ENCODE peak calls at places on chromosomes 5 and 9, in nine cellular contexts. A is CD8-positive, alpha-beta T cell; B is A549; N is GM23248; R is A673; I is IMR-90; M is cardiac muscle cell; Y is left lung; X is adrenal gland. G is an unnamed sample. For H3K4me1 and H3K9me3, the result is how much of the 10 kb centered on the place peaks cover.

GRCh38 chr5:44389410-44389879 is at the start of gene FGF10:
- DNase-seq in X (peak), A (no peak), M (peak), B (no peak), I (no peak), N (peak), Y (peak), R (peak), G (peak)

GRCh38 chr9:77161966-77162365 is 15.4 kb upstream of the VPS13A start:
- DNase-seq in B (no peak), I (no peak), X (no peak), R (peak), M (peak), N (peak), Y (no peak), A (no peak), G (no peak)

GRCh38 chr9:96453625-96454024 is 3.7 kb downstream of the HABP4 start:
- DNase-seq in N (peak), R (peak), A (no peak), I (peak), Y (no peak), M (peak), B (peak), X (no peak), G (no peak)

GRCh38 chr9:107989099-107989498 is 499.5 kb upstream of the KLF4 start:
- DNase-seq in X (no peak), R (no peak), M (peak), N (peak), A (no peak), Y (no peak), B (no peak), I (no peak), G (no peak)

GRCh38 chr9:73816905-73817304 is 665.2 kb downstream of the ANXA1 start:
- DNase-seq in N (no peak), Y (peak), X (no peak), R (no peak), A (no peak), I (no peak), B (no peak), M (no peak), G (no peak)

GRCh38 chr9:76459691-76460635 is 981 bp downstream of the GCNT1 start:
- DNase-seq in A (no peak), B (peak), I (peak), N (peak), R (peak), Y (peak), X (no peak), M (peak), G (peak)

GRCh38 chr5:132203916-132204315 is 23.7 kb downstream of the P4HA2 start:
- DNase-seq in Y (no peak), I (no peak), X (no peak), N (no peak), A (peak), M (no peak), B (no peak), R (no peak), G (peak)

GRCh38 chr5:61301345-61301744 is 30.7 kb upstream of the ZSWIM6 start:
- DNase-seq in M (peak), I (peak), A (no peak), R (no peak), N (peak), B (no peak), Y (no peak), X (no peak), G (no peak)

GRCh38 chr5:124394700-124395099 is 351.7 kb downstream of the ZNF608 start:
- DNase-seq in X (no peak), B (no peak), M (no peak), Y (no peak), R (no peak), A (no peak), I (no peak), N (no peak), G (no peak)

GRCh38 chr5:173448856-173449255 is 120.6 kb upstream of the STC2 start:
- DNase-seq in Y (no peak), A (no peak), M (no peak), N (no peak), I (no peak), R (no peak), X (no peak), B (no peak), G (no peak)

DNA sequence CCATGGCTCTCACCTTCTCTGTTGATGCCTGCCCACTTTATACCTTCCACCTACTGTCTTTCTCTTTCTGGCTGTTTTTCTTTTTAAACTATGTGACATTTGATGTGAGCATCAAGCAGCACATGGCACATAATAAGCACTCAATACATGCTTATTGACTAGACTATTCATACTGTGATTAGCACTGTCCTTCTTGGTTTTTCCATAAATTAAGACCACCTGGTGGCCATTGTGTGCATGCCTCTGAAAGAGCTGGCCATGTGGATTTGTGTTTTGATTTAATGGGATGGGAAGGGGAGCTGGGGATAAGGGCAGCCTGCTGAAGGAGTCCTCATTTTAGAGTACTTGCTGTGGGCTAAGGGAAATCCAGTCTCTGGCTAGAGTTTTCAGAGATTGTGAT is 79.4 kb downstream of the ARHGEF28 start:
- DNase-seq in Y (no peak), M (no peak), R (no peak), A (no peak), X (no peak), N (no peak), I (no peak), B (no peak), G (no peak)
- H3K4me3 ChIP-seq in Y (no peak), M (no peak), R (no peak), A (no peak), X (no peak), N (no peak), I (no peak), B (no peak), G (no peak)

GRCh38 chr5:252546-252945 is 18.9 kb upstream of the PDCD6 start:
- DNase-seq in I (no peak), M (no peak), A (no peak), R (peak), X (no peak), Y (no peak), B (no peak), N (no peak), G (no peak)
- H3K4me1 ChIP-seq in I (under half), M (under half), A (under half), R (under half), X (under half), Y (under half), B (under half), N (under half), G (under half)

DNA sequence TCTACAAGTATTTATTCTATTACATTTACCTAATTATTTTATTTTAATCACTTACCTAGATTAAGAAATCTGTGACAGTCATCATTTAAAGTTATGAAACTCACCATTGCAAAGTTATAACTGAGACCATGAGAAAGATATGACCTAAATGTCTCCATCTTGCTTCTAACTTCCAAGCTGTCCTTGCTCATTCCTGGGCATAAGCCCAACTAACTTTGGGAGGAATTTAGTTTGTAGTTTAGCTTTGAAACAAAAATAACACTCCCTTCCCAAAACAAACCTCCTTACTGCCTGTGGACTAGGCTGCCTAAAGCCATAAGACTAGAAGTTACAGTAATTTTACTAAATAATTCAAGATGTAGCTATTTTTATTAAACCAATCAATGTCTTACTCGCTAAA is 195.6 kb upstream of the RAI14 start:
- DNase-seq in I (peak), M (peak), N (peak), R (no peak), X (no peak), A (no peak), Y (no peak), B (no peak), G (no peak)
- H3K9me3 ChIP-seq in I (under half), M (under half), N (under half), R (under half), X (under half), A (under half), Y (under half), B (under half), G (under half)

DNA sequence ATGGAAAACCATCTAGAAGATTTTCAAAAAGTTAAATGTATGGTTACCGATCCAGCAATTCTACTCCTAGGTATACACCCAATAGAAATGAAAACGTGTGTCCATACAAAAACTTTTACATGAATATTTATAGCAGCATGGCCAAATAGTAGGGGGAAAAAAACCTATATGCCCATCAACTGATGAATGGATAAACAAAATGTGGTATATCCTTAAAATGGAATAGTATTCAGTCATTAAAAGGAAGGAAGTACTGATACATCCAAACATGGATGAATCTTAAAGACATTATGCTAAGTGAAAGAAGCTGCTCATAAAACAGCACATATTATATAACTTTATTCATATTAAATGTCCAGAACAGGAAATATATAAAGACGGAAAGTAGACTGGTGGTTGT is 93.2 kb upstream of the SPOCK1 start:
- DNase-seq in B (no peak), M (no peak), A (no peak), I (no peak), R (no peak), Y (no peak), N (no peak), X (no peak), G (no peak)
- H3K4me3 ChIP-seq in B (no peak), M (no peak), A (no peak), I (no peak), R (no peak), Y (no peak), N (no peak), X (no peak), G (no peak)

GRCh38 chr5:89346573-89346972 is 463.6 kb upstream of the MEF2C start:
- DNase-seq in N (no peak), Y (no peak), B (no peak), I (peak), X (no peak), A (no peak), M (peak), R (peak), G (no peak)
- H3K4me1 ChIP-seq in N (under half), Y (under half), B (under half), I (under half), X (under half), A (under half), M (under half), R (under half), G (under half)

GRCh38 chr5:178324481-178325310 is 92.1 kb upstream of the PHYKPL start:
- DNase-seq in X (no peak), Y (peak), R (no peak), A (no peak), M (no peak), I (no peak), B (no peak), N (no peak), G (peak)
- H3K9me3 ChIP-seq in X (under half), Y (under half), R (under half), A (under half), M (under half), I (under half), B (under half), N (under half), G (under half)

DNA sequence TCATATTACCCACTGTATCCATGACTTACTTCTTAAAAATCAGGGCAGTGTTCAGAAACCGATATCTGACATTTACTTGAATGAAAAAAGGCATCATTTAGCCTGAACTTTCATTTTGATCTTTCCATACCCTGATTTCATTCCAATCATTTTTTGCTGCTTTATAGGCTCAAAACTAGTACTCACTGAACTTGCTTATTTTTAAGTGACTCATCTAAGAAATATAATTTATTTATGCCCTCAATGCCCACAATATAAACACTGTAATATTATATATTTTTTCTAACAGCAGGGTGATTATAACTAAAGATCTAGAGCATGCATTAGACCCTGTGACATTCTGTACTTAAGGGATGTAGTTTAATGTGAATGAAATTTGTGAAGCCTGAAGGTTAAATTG is 446.0 kb upstream of the CDH10 start:
- DNase-seq in N (no peak), Y (no peak), A (no peak), M (no peak), R (no peak), B (no peak), I (no peak), X (no peak), G (no peak)
- H3K4me3 ChIP-seq in N (no peak), Y (no peak), A (no peak), M (no peak), R (no peak), B (no peak), I (no peak), X (no peak), G (no peak)

DNA sequence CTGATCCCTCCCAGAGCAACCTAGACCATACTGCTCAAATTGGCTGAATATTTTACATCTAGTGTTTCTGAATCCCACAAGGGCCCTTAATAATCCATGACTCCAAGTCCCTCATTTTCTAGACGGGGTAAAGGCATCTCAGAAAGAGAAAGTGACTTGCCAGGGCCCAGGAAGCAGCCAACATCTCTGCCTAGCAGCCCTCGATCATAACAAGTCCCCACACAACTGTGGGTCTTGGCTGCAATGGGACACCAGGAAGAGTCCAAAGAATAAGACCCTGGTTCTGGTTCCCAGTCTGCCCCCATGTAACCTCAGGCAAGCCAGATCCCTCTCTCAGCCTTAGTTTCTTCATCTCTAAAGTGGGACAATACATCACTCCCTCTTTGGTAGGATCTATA is 6.3 kb downstream of the ANXA6 start:
- DNase-seq in I (no peak), Y (no peak), A (no peak), R (no peak), B (no peak), X (no peak), M (no peak), N (no peak), G (no peak)
- H3K4me1 ChIP-seq in I (under half), Y (half or more), A (half or more), R (under half), B (under half), X (under half), M (half or more), N (under half), G (under half)